ENCODE peak calls at places on chromosomes 7 and 10, in four cellular contexts. F is activated CD8-positive, alpha-beta T cell treated with anti-CD3 and anti-CD28 coated beads for 36 hours; U is HCT116; B is neural crest cell. S is an unnamed sample.

GRCh38 chr7:18508441-18509427 is 13.2 kb downstream of the HDAC9 start:
- DNase-seq in F (no peak), B (no peak), U (peak; percentile 66), S (no peak)

GRCh38 chr10:116699049-116699782 is 43.1 kb downstream of the HSPA12A start:
- DNase-seq in U (no peak), F (no peak), B (no peak), S (no peak)

GRCh38 chr7:137850586-137850985 is 3.8 kb upstream of the DGKI start:
- DNase-seq in B (no peak), F (no peak), U (no peak), S (no peak)

GRCh38 chr7:73738220-73738611 is 386 bp downstream of the ABHD11 start:
- DNase-seq in U (no peak), F (peak; percentile 76), B (peak; percentile 26), S (peak; percentile 82)

GRCh38 chr10:9238041-9238440 is 1183.6 kb downstream of the GATA3 start:
- DNase-seq in F (no peak), U (no peak), B (no peak), S (no peak)

GRCh38 chr7:135914346-135914745 is 62.8 kb downstream of the MTPN start:
- DNase-seq in U (no peak), F (no peak), B (no peak), S (no peak)

GRCh38 chr10:97647556-97647955 is 7.1 kb downstream of the PI4K2A start:
- DNase-seq in U (no peak), F (no peak), B (no peak), S (no peak)

GRCh38 chr7:65371468-65371867 is 2.2 kb upstream of the ZNF92 start:
- DNase-seq in F (no peak), U (no peak), B (no peak), S (no peak)

GRCh38 chr7:55546826-55547225 is 25.5 kb downstream of the VOPP1 start:
- DNase-seq in F (peak; percentile 67), U (peak; percentile 51), B (no peak), S (peak; percentile 48)

GRCh38 chr10:102713814-102714620 is at the start of gene ARL3:
- DNase-seq in U (peak; percentile 98), F (peak; percentile 99), B (peak; percentile 92), S (peak; percentile 90)
- TF ChIP-seq CTCF in U (peak; percentile 60), F (peak; percentile 43), B (peak; percentile 71), S (no peak)

GRCh38 chr7:12490941-12491340 is 79.6 kb upstream of the SCIN start:
- DNase-seq in B (no peak), F (no peak), U (no peak), S (no peak)

GRCh38 chr7:12491526-12491925 is 79.0 kb upstream of the SCIN start:
- DNase-seq in B (no peak), F (no peak), U (no peak), S (no peak)

GRCh38 chr7:12493866-12494265 is 76.7 kb upstream of the SCIN start:
- DNase-seq in B (no peak), F (no peak), U (no peak), S (no peak)

GRCh38 chr7:12493407-12493806 is 77.1 kb upstream of the SCIN start:
- DNase-seq in U (no peak), F (no peak), B (no peak), S (no peak)

DNA sequence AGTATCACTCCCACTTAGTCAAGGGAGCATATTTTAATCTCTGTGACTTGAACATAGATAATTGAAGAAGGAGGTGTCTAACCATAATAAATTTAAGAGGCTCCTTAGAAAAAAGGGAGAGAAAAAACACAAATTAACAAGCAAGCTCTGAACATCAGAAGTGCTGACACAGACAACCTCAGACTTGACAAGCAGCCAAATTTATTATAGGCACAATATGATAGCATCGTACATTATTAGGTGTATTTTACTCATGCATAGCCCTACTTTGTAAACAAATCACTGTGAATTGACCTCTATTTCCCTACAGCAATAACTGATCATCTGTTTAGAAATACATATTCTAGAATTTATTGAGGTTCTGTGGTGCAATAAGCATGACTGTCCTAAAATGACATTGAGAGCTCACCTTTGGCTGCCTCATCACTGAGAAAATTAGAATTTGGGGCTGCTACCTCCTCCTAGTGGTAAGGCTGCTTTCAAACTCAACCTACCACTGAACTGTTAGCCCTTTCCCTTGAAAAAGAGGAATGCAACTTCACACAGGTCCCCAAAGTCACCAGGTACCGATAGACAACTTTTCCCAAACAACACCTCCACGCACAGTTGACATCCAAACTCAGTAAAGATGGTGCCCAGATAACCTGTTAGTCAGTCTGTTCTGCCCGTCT is 76.0 kb upstream of the SCIN start:
- DNase-seq in U (no peak), F (no peak), B (no peak), S (no peak)
- TF ChIP-seq CTCF in U (peak; percentile 33), F (peak; percentile 11), B (peak; percentile 15), S (no peak)

GRCh38 chr7:107579881-107580715 is at the start of gene BCAP29:
- DNase-seq in B (peak; percentile 71), U (peak; percentile 38), F (peak; percentile 73), S (no peak)
- TF ChIP-seq CTCF in B (peak; percentile 46), U (no peak), F (no peak), S (no peak)

GRCh38 chr7:101319401-101319800 is 2.2 kb downstream of the IFT22 start:
- DNase-seq in U (no peak), F (no peak), B (no peak), S (no peak)

DNA sequence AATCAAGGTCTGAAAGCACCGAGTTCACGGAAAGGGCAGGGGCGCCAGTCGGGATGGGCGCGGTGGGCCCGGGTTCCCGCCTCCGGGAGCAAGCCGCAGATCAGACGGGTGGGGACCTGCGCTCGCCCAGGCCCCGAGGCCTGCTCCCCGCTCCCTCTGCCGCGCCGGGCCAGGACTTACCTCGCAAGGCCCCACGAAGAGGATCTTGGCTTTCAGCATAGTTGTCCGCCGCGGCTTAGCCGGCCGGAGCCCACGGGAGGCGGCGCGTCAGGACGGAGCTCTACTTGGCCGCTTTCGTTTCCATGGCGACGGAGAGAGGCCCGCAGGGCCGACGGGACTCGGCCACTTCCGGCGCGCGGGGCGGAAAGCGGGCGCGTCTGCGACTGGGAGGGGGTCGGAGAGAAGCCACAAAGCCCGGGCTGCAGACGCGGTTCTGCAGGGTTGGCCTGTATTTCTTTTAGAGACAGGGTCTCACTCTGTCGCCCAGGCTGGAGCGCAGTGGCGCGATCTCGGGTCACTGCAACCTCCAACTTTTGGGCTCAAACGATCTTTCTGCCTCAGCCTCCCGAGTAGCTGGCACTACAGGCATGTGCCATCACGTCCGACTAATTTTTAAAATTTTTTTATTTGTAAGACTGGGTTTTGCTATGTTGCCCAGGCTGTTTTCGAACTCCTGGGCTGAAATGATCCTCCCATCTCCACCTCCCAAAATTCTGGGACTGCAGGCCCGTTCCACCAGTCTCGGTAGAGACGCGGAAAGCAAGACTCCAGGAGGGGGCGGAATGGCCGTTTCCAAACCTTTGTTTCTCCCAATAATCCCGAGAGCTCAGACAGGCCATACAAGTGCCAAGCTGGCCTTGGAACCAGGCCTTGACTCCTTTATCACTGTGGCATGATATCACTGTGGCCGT is at the start of gene IFT22:
- DNase-seq in U (peak; percentile 66), F (peak; percentile 91), B (peak; percentile 92), S (peak; percentile 93)
- TF ChIP-seq CTCF in U (peak; percentile 52), F (no peak), B (peak; percentile 57), S (peak; percentile 38)

S was measured in D721Med.